ENCODE peak calls at places on chromosomes 16 and 17, in eight cellular contexts. Y is CD8-positive, alpha-beta T cell; I is heart right ventricle; E is fibroblast of the aortic adventitia; G is epithelial cell of esophagus; S is upper lobe of right lung; P is kidney epithelial cell; Z is OCI-LY7. Q is an unnamed sample.

GRCh38 chr17:62797959-62798358 is 10.2 kb downstream of the MARCHF10 start:
- DNase-seq in E (no peak), P (no peak), I (no peak), S (no peak), Y (no peak), G (no peak), Z (no peak), Q (no peak)

GRCh38 chr17:41571561-41572434 is at the start of gene KRT9:
- DNase-seq in P (no peak), E (no peak), Z (no peak), I (no peak), S (no peak), G (no peak), Y (no peak), Q (no peak)

GRCh38 chr16:77223184-77223583 is 24.0 kb downstream of the SYCE1L start:
- DNase-seq in I (no peak), P (no peak), Z (peak; percentile 38), Y (no peak), G (no peak), S (no peak), E (no peak), Q (no peak)

GRCh38 chr17:62693616-62694415 is 66.3 kb downstream of the MRC2 start:
- DNase-seq in I (no peak), Y (no peak), G (peak; percentile 58), E (no peak), S (no peak), P (no peak), Z (no peak), Q (no peak)

GRCh38 chr17:79306688-79307323 is 232.2 kb downstream of the ENGASE start:
- DNase-seq in P (no peak), E (peak; percentile 5), Z (peak; percentile 91), I (peak; percentile 41), S (peak; percentile 74), Y (no peak), G (no peak), Q (no peak)

GRCh38 chr16:10312784-10313724 is 72.8 kb upstream of the ATF7IP2 start:
- DNase-seq in S (no peak), G (no peak), Z (peak; percentile 81), Y (no peak), I (no peak), E (no peak), P (no peak), Q (no peak)

GRCh38 chr17:9185142-9185541 is 163.8 kb downstream of the NTN1 start:
- DNase-seq in G (no peak), Y (no peak), P (no peak), E (no peak), Z (no peak), I (no peak), S (no peak), Q (no peak)

GRCh38 chr16:22652463-22652845 is 141.8 kb downstream of the NPIPB5 start:
- DNase-seq in P (no peak), E (no peak), S (no peak), G (no peak), I (no peak), Z (no peak), Y (no peak), Q (no peak)

GRCh38 chr17:6551909-6552768 is 4.2 kb downstream of the PITPNM3 start:
- DNase-seq in S (peak; percentile 88), Z (no peak), P (no peak), E (no peak), I (no peak), G (peak; percentile 96), Y (no peak), Q (no peak)

GRCh38 chr17:81902653-81903414 is 796 bp downstream of the NPB start:
- DNase-seq in E (no peak), G (no peak), S (peak; percentile 64), Z (no peak), Y (no peak), P (no peak), I (no peak), Q (no peak)

GRCh38 chr16:48522041-48522440 is 87.9 kb downstream of the N4BP1 start:
- DNase-seq in P (no peak), G (no peak), Z (no peak), I (no peak), Y (no peak), S (no peak), E (no peak), Q (no peak)

GRCh38 chr17:63382136-63382535 is 64.0 kb downstream of the CYB561 start:
- DNase-seq in P (peak; percentile 38), Y (no peak), Z (no peak), E (no peak), I (no peak), S (no peak), G (no peak), Q (no peak)

GRCh38 chr17:71208111-71208704 is 912.6 kb upstream of the SOX9 start:
- DNase-seq in I (no peak), S (no peak), E (no peak), P (no peak), G (peak; percentile 99), Z (no peak), Y (no peak), Q (peak; percentile 52)

GRCh38 chr17:34154916-34155730 is 100.0 kb upstream of the CCL2 start:
- DNase-seq in P (no peak), Y (no peak), E (no peak), S (no peak), Z (no peak), I (no peak), G (no peak), Q (no peak)

GRCh38 chr17:2508035-2508434 is 3.7 kb downstream of the METTL16 start:
- DNase-seq in Z (no peak), S (no peak), Y (no peak), P (no peak), E (no peak), G (no peak), I (no peak), Q (no peak)
- H3K4me3 ChIP-seq in Z (no peak overlapping the region), S (no peak overlapping the region), Y (no peak overlapping the region), P (no peak overlapping the region), E (no peak overlapping the region), G (no peak overlapping the region), I (no peak overlapping the region), Q (no peak overlapping the region)

GRCh38 chr17:409848-410673 is 57.5 kb upstream of the RPH3AL start:
- DNase-seq in I (peak; percentile 100), G (peak; percentile 96), E (peak; percentile 99), Y (peak; percentile 99), Z (peak; percentile 100), S (peak; percentile 100), P (peak; percentile 96), Q (peak; percentile 93)
- TF ChIP-seq CTCF in I (peak; percentile 14), G (no peak), E (no peak), Y (no peak), Z (no peak), S (no peak), P (no peak), Q (no peak)

GRCh38 chr16:25690563-25691143 is 1.1 kb upstream of the HS3ST4 start:
- DNase-seq in Y (no peak), G (no peak), I (no peak), S (no peak), P (no peak), Z (no peak), E (no peak), Q (no peak)

GRCh38 chr16:25692734-25693508 is 1.2 kb downstream of the HS3ST4 start:
- DNase-seq in P (no peak), I (no peak), Y (no peak), G (no peak), Z (no peak), S (no peak), E (no peak), Q (no peak)

GRCh38 chr16:25691519-25692091 is at the start of gene HS3ST4:
- DNase-seq in Z (no peak), G (no peak), P (no peak), I (no peak), Y (no peak), S (no peak), E (no peak), Q (no peak)

GRCh38 chr16:25693621-25694020 is 1.9 kb downstream of the HS3ST4 start:
- DNase-seq in E (no peak), I (no peak), P (no peak), Y (no peak), G (no peak), Z (no peak), S (no peak), Q (no peak)

DNA sequence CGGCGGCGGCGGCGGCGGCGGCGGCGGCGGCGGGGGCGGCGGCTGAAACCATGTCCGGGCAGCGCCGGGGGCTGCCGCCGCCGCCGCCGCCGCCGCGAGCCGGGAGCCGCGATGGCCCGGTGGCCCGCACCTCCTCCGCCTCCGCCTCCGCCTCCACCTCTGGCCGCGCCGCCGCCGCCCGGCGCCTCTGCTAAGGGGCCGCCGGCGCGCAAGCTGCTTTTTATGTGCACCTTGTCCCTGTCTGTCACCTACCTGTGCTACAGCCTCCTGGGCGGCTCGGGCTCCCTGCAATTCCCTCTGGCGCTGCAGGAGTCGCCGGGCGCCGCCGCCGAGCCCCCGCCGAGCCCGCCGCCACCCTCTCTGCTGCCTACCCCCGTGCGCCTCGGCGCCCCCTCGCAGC is 548 bp downstream of the HS3ST4 start:
- DNase-seq in E (no peak), S (no peak), Y (no peak), Z (no peak), I (peak; percentile 6), G (no peak), P (no peak), Q (no peak)
- H3K4me3 ChIP-seq in E (no peak overlapping the region), S (no peak overlapping the region), Y (no peak overlapping the region), Z (no peak overlapping the region), I (no peak overlapping the region), G (no peak overlapping the region), P (peak overlapping the region; percentile 20), Q (no peak overlapping the region)

DNA sequence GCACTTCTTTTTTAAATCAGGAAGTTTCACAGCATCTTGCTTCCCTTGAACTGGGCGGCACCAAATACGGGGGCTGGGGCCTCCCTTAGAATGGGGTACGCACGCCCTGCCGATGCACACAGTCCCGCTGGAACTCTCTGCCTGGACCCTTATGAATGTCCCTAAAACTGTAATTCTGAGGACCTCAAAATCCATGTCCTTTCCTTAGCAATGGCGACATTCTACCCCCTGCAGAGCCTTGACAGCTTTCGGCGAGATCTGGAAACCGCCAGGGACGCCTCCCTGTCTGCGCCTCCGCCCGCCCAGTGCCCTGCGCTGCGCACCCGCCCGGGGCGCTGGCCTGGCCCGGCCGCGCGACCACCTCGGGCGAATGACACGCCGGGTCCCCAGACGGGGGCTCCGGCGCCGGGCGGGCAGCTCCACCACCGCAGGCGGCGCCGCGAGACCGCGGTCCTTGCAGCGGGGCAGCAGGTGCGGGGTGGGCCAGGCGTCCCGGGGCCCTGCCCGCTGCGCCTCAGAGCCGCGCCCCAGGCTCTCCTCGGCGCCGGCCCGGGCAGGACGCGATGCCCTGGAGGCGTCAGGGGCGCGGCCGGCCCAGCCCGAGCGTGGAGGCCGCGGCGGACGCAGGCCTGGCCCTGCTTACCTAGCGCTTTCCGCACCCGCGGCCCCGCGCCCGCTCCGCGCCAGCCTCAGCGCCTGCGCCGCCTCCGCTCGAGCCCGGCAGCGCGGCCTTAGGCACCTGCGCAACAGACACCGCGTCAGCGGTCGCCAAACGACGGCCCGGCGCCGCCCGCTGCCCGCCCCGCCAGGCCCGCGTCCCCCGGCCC is 548 bp downstream of the HAGH start:
- DNase-seq in Z (peak; percentile 49), G (peak; percentile 79), I (no peak), S (peak; percentile 88), P (no peak), Y (peak; percentile 50), E (no peak), Q (no peak)
- TF ChIP-seq CTCF in Z (no peak), G (no peak), I (peak; percentile 14), S (no peak), P (no peak), Y (no peak), E (no peak), Q (no peak)

GRCh38 chr17:76270127-76270592 is 5.0 kb downstream of the UBALD2 start:
- DNase-seq in Z (peak; percentile 57), I (no peak), S (no peak), Y (no peak), E (no peak), P (no peak), G (no peak), Q (no peak)
- H3K4me3 ChIP-seq in Z (peak overlapping the region; percentile 89), I (no peak overlapping the region), S (no peak overlapping the region), Y (peak overlapping the region; percentile 40), E (no peak overlapping the region), P (no peak overlapping the region), G (no peak overlapping the region), Q (no peak overlapping the region)

GRCh38 chr17:75486951-75487350 is 28.4 kb downstream of the CASKIN2 start:
- DNase-seq in P (no peak), Y (no peak), I (no peak), S (no peak), E (no peak), G (no peak), Z (no peak), Q (no peak)
- TF ChIP-seq CTCF in P (no peak), Y (no peak), I (no peak), S (no peak), E (no peak), G (no peak), Z (no peak), Q (no peak)

Q was measured in AG09309.